ENCODE peak calls at places on chromosomes 3 and 15, in five cellular contexts. S, K, U, B and L are unnamed samples.

GRCh38 chr3:105368575-105369500 is 2.1 kb downstream of the ALCAM start:
- DNase-seq in S (peak), B (peak), U (peak), K (peak), L (no peak)

GRCh38 chr3:37855363-37855970 is 6.2 kb upstream of the CTDSPL start:
- DNase-seq in K (peak), S (peak), U (peak), B (peak), L (peak)

GRCh38 chr3:149145926-149146325 is 16.5 kb downstream of the HPS3 start:
- DNase-seq in S (no peak), U (peak), K (no peak), B (no peak), L (peak)

GRCh38 chr3:72938471-72939265 is 50.8 kb downstream of the GXYLT2 start:
- DNase-seq in S (no peak), B (peak), U (peak), K (no peak), L (no peak)

GRCh38 chr3:169841171-169841570 is 28.5 kb upstream of the LRRC34 start:
- DNase-seq in U (no peak), K (no peak), S (no peak), B (no peak), L (no peak)

GRCh38 chr15:92974183-92974915 is 74.2 kb downstream of the CHD2 start:
- DNase-seq in B (no peak), S (no peak), K (no peak), U (no peak), L (no peak)

GRCh38 chr3:52895416-52895815 is 1.9 kb downstream of the STIMATE start:
- DNase-seq in K (no peak), S (no peak), U (no peak), B (no peak), L (no peak)

GRCh38 chr15:83475551-83475950 is 28.4 kb downstream of the SH3GL3 start:
- DNase-seq in B (no peak), U (no peak), K (no peak), S (no peak), L (no peak)

GRCh38 chr3:67349551-67350174 is 304.7 kb downstream of the SUCLG2 start:
- DNase-seq in S (no peak), B (no peak), U (no peak), K (no peak), L (no peak)

GRCh38 chr3:108804956-108805355 is 17.6 kb upstream of the TRAT1 start:
- DNase-seq in B (no peak), S (no peak), U (no peak), K (no peak), L (no peak)

GRCh38 chr3:13713396-13713795 is 164.5 kb downstream of the FBLN2 start:
- DNase-seq in B (no peak), K (no peak), U (no peak), S (no peak), L (no peak)

GRCh38 chr15:58587481-58587880 is 155.7 kb downstream of the LIPC start:
- DNase-seq in B (no peak), S (no peak), U (no peak), K (no peak), L (no peak)

GRCh38 chr3:155076888-155077287 is 3.2 kb upstream of the MME start:
- DNase-seq in S (no peak), U (no peak), B (no peak), K (no peak), L (no peak)

GRCh38 chr15:42035362-42035761 is 14.5 kb upstream of the PLA2G4E start:
- DNase-seq in K (no peak), S (peak), B (peak), U (peak), L (peak)

GRCh38 chr3:59563966-59564365 is 514.1 kb upstream of the CFAP20DC start:
- DNase-seq in K (no peak), B (no peak), S (no peak), U (no peak), L (no peak)

GRCh38 chr15:39738998-39739397 is 43.6 kb downstream of the FSIP1 start:
- DNase-seq in B (no peak), U (no peak), S (no peak), K (no peak), L (no peak)

GRCh38 chr3:47416041-47416440 is 35.2 kb downstream of the PTPN23 start:
- DNase-seq in S (no peak), K (no peak), U (no peak), B (no peak), L (no peak)

GRCh38 chr3:46612324-46612723 is at the start of gene FAM240A:
- DNase-seq in U (no peak), K (peak), S (no peak), B (no peak), L (no peak)

GRCh38 chr3:132629928-132630327 is 29.7 kb downstream of the ACAD11 start:
- DNase-seq in K (no peak), S (no peak), U (no peak), B (no peak), L (no peak)

GRCh38 chr3:196440041-196440537 is 7.9 kb upstream of the UBXN7 start:
- DNase-seq in B (no peak), U (no peak), S (no peak), K (no peak), L (no peak)

GRCh38 chr15:73948982-73949381 is 22.7 kb downstream of the LOXL1 start:
- DNase-seq in B (peak), S (no peak), U (no peak), K (no peak), L (no peak)

GRCh38 chr3:163058190-163058854 is 1561.7 kb downstream of the OTOL1 start:
- DNase-seq in B (no peak), U (no peak), K (no peak), S (no peak), L (no peak)

GRCh38 chr3:152061296-152061695 is 187.9 kb downstream of the SUCNR1 start:
- DNase-seq in S (no peak), B (no peak), U (no peak), K (no peak), L (no peak)

GRCh38 chr15:87743557-87743956 is 513.0 kb downstream of the NTRK3 start:
- DNase-seq in B (no peak), S (no peak), K (no peak), U (no peak), L (no peak)

GRCh38 chr3:61136191-61136590 is 115.1 kb downstream of the FHIT start:
- DNase-seq in S (no peak), K (no peak), U (no peak), B (no peak), L (no peak)

GRCh38 chr15:33547876-33548275 is 237.1 kb downstream of the RYR3 start:
- DNase-seq in U (peak), S (no peak), K (peak), B (peak), L (no peak)

GRCh38 chr15:63146684-63147083 is 10.6 kb downstream of the RPS27L start:
- DNase-seq in B (no peak), S (no peak), K (no peak), U (peak), L (no peak)

GRCh38 chr15:58957101-58957973 is 23.9 kb upstream of the SLTM start:
- DNase-seq in B (peak), S (peak), U (peak), K (peak), L (no peak)

GRCh38 chr3:38843898-38844297 is 27.9 kb upstream of the SCN10A start:
- DNase-seq in K (no peak), S (no peak), B (no peak), U (peak), L (no peak)

GRCh38 chr3:32684800-32685603 is at the start of gene CNOT10:
- DNase-seq in S (peak), B (peak), U (peak), K (peak), L (peak)
- TF ChIP-seq CTCF in S (peak), B (no peak), U (no peak), K (no peak), L (peak)

GRCh38 chr15:65926459-65926858 is 57.2 kb downstream of the RAB11A start:
- DNase-seq in U (no peak), K (no peak), B (no peak), S (no peak), L (no peak)

GRCh38 chr15:65929573-65929972 is 60.3 kb downstream of the RAB11A start:
- DNase-seq in K (no peak), U (no peak), S (no peak), B (no peak), L (no peak)

GRCh38 chr15:65926899-65927298 is 57.6 kb downstream of the RAB11A start:
- DNase-seq in B (no peak), K (no peak), U (no peak), S (no peak), L (no peak)

GRCh38 chr15:65925338-65925737 is 56.0 kb downstream of the RAB11A start:
- DNase-seq in S (no peak), B (no peak), K (no peak), U (no peak), L (no peak)

GRCh38 chr15:65927545-65927944 is 58.3 kb downstream of the RAB11A start:
- DNase-seq in K (no peak), U (no peak), B (no peak), S (no peak), L (no peak)
- TF ChIP-seq CTCF in K (no peak), U (no peak), B (no peak), S (no peak), L (no peak)

GRCh38 chr15:78325092-78325843 is 14.9 kb upstream of the CRABP1 start:
- DNase-seq in B (no peak), K (no peak), S (no peak), U (no peak), L (no peak)
- TF ChIP-seq CTCF in B (no peak), K (no peak), S (no peak), U (no peak), L (no peak)

GRCh38 chr15:53080484-53080883 is 290.3 kb upstream of the ONECUT1 start:
- DNase-seq in S (no peak), B (no peak), U (no peak), K (no peak), L (no peak)
- TF ChIP-seq CTCF in S (no peak), B (no peak), U (no peak), K (no peak), L (no peak)

DNA sequence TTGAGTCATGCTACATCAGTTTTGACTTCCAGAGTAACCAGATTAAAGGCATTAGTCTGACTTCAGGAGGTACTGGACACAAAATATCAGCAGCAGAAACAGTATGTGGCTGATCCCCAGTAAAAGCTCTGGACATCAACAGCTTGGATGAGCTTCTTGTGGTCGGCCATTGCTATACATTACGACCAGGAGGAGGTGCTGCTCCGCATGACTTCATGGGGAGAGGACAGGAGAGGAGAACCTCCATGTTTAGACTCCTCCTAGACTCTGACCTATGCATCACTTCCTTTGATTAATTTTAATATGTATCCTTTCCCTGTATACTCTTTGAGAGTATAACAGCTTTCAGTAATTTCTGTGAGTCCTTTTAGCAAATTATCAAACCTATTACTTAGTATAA is 285.6 kb upstream of the ARHGEF26 start:
- DNase-seq in B (no peak), S (no peak), K (no peak), U (no peak), L (no peak)
- TF ChIP-seq CTCF in B (no peak), S (no peak), K (no peak), U (no peak), L (no peak)

GRCh38 chr3:23811117-23811487 is 5.3 kb downstream of the UBE2E1 start:
- DNase-seq in K (no peak), S (no peak), U (no peak), B (no peak), L (no peak)

GRCh38 chr3:23809840-23810341 is 4.1 kb downstream of the UBE2E1 start:
- DNase-seq in S (no peak), B (no peak), K (no peak), U (peak), L (no peak)

GRCh38 chr3:23809294-23809693 is 3.5 kb downstream of the UBE2E1 start:
- DNase-seq in B (no peak), U (peak), S (no peak), K (no peak), L (no peak)

GRCh38 chr3:23811919-23812318 is 6.2 kb downstream of the UBE2E1 start:
- DNase-seq in K (no peak), S (no peak), B (no peak), U (no peak), L (no peak)

DNA sequence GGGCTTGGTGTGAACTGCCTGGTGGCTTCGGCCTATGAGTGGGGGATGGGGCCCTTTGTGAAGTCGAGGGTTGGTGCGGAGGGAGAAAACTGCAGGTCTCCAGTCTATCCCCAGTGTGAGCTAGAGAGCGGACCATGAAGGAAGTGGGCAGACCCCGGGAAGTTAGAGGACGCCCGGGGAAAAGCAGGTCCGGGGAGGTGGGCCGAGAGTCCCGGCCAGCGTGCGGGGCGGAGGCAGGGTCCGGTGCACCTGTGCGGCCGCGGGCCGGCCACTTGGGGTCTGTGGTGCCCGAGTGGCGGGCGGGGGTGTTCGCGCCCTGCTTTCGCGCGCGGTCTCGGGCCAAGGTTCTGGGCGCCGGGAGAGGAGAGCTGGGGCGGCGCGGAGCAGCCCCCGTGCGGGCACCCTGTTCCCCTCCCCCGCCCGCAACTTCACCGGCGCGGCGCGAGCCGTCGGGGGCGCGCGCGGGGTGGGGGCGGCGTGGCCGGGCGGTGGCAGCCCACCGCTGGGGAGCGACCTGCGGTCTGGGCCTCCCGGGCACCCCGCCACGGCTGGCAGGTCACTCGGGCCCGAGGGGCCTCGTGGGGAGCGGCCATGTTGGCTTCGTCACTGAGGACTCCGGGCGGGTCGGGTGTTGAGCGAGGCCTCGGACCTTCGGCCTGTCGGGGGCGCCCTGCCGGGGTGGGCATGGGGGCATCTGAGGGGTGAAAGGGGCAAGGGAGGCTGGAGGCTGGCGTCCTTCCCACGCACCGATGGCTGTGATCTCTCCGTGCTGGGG is 4.8 kb downstream of the UBE2E1 start:
- DNase-seq in B (peak), S (peak), K (peak), U (peak), L (no peak)
- TF ChIP-seq CTCF in B (no peak), S (no peak), K (no peak), U (no peak), L (no peak)

GRCh38 chr3:127604546-127605165 is 6.4 kb downstream of the MCM2 start:
- DNase-seq in K (no peak), S (no peak), U (no peak), B (no peak), L (no peak)

GRCh38 chr3:127606981-127607595 is 8.9 kb downstream of the MCM2 start:
- DNase-seq in B (no peak), U (no peak), K (no peak), S (no peak), L (no peak)

GRCh38 chr3:127600749-127601456 is 2.7 kb downstream of the MCM2 start:
- DNase-seq in U (no peak), K (no peak), S (no peak), B (no peak), L (no peak)

GRCh38 chr3:127606086-127606805 is 8.0 kb downstream of the MCM2 start:
- DNase-seq in K (no peak), B (no peak), S (no peak), U (no peak), L (no peak)

GRCh38 chr3:127604035-127604434 is 5.8 kb downstream of the MCM2 start:
- DNase-seq in S (no peak), K (no peak), B (no peak), U (no peak), L (no peak)
- TF ChIP-seq CTCF in S (no peak), K (no peak), B (no peak), U (no peak), L (no peak)

GRCh38 chr3:184604956-184605290 is 43.3 kb downstream of the EPHB3 start:
- DNase-seq in U (no peak), S (no peak), B (no peak), K (no peak), L (no peak)

GRCh38 chr3:184601576-184602405 is 40.2 kb downstream of the EPHB3 start:
- DNase-seq in B (no peak), S (no peak), K (peak), U (no peak), L (no peak)

GRCh38 chr3:184603156-184604030 is 41.8 kb downstream of the EPHB3 start:
- DNase-seq in U (no peak), B (no peak), K (no peak), S (no peak), L (no peak)

GRCh38 chr3:184602406-184603155 is 41.0 kb downstream of the EPHB3 start:
- DNase-seq in U (no peak), S (no peak), K (peak), B (no peak), L (peak)

DNA sequence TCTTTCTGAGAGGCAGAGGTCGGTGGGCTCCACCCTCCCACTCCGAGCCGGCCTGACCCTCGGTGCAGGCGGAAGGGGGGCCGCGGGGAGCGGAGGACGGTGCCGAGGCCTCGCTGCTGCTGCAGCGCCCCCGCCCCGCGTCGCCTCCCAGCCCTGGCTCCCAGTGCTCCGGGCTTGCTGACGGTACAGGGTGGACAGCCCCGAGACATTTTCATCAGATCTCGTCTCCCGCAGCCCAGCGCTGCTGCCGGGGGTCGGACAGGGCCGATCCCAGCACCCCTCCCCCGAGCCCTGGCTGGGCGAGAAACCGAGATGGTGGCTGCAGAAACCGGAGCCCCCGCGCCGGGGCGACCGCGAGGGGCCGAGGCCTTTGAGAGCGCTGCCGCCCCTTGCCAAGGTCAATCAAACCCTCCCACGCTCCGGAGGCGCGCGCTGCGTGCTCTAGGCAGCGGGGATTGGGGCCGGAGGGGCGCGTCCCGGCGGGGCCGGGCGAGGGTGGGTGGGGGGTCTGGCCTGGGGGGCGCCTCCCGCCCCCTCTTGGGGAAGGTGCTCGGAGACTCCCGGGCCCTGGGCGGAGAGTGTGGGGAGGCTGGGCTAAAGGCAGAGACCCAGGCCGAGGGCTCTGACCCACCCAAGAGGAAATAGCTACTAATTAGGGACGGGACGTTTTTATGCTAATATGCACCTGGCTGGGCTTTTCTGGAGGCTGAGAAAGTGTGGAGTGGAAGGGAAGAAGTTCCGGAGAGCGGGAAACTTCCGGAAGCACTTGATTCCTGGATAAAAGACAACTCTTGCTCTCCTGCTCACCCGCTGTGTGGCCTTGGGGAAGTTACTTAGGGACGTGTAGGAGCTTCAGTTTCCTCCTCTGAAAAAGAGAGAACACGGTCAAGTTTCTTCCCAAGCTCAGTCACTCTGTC is 42.7 kb downstream of the EPHB3 start:
- DNase-seq in B (no peak), U (peak), S (no peak), K (peak), L (peak)
- TF ChIP-seq CTCF in B (no peak), U (no peak), S (no peak), K (no peak), L (no peak)